ENCODE peak calls at places on chromosomes 13 and 19, in six cellular contexts. One of them, this sample, is unnamed.

GRCh38 chr13:26855071-26855470 is 94.5 kb upstream of the GPR12 start:
- DNase-seq in AG10803: no peak
- DNase-seq in uterus: no peak
- DNase-seq in cardiac muscle cell: no peak
- DNase-seq in thoracic aorta: no peak
- DNase-seq in cardiac fibroblast: no peak
- DNase-seq in this sample: no peak

GRCh38 chr13:97226788-97227627 is 4.9 kb downstream of the MBNL2 start:
- DNase-seq in cardiac muscle cell: no peak
- DNase-seq in AG10803: no peak
- DNase-seq in cardiac fibroblast: peak
- DNase-seq in thoracic aorta: no peak
- DNase-seq in uterus: no peak
- DNase-seq in this sample: no peak

GRCh38 chr19:55626350-55626749 is 2.0 kb upstream of the ZNF784 start:
- DNase-seq in cardiac muscle cell: no peak
- DNase-seq in AG10803: no peak
- DNase-seq in cardiac fibroblast: no peak
- DNase-seq in thoracic aorta: no peak
- DNase-seq in uterus: no peak
- DNase-seq in this sample: no peak

GRCh38 chr19:31693870-31694269 is 344.6 kb upstream of the TSHZ3 start:
- DNase-seq in cardiac fibroblast: no peak
- DNase-seq in AG10803: no peak
- DNase-seq in uterus: no peak
- DNase-seq in cardiac muscle cell: no peak
- DNase-seq in thoracic aorta: no peak
- DNase-seq in this sample: no peak

GRCh38 chr13:49539746-49540145 is 44.0 kb downstream of the PHF11 start:
- DNase-seq in cardiac muscle cell: no peak
- DNase-seq in cardiac fibroblast: no peak
- DNase-seq in thoracic aorta: no peak
- DNase-seq in AG10803: no peak
- DNase-seq in uterus: no peak
- DNase-seq in this sample: no peak

GRCh38 chr19:56139847-56140582 is 1.1 kb upstream of the ZNF444 start:
- DNase-seq in AG10803: no peak
- DNase-seq in thoracic aorta: no peak
- DNase-seq in cardiac fibroblast: peak
- DNase-seq in cardiac muscle cell: no peak
- DNase-seq in uterus: no peak
- DNase-seq in this sample: peak

GRCh38 chr13:100300708-100301107 is 211.8 kb downstream of the PCCA start:
- DNase-seq in uterus: no peak
- DNase-seq in AG10803: no peak
- DNase-seq in thoracic aorta: no peak
- DNase-seq in cardiac fibroblast: no peak
- DNase-seq in cardiac muscle cell: no peak
- DNase-seq in this sample: no peak

GRCh38 chr13:37029617-37030016 is 29.0 kb downstream of the EXOSC8 start:
- DNase-seq in AG10803: peak
- DNase-seq in thoracic aorta: no peak
- DNase-seq in uterus: no peak
- DNase-seq in cardiac muscle cell: no peak
- DNase-seq in cardiac fibroblast: peak
- DNase-seq in this sample: peak

GRCh38 chr13:43293561-43293960 is 270.2 kb downstream of the DNAJC15 start:
- DNase-seq in AG10803: no peak
- DNase-seq in cardiac fibroblast: no peak
- DNase-seq in thoracic aorta: no peak
- DNase-seq in uterus: no peak
- DNase-seq in cardiac muscle cell: no peak
- DNase-seq in this sample: no peak

GRCh38 chr13:49652691-49653305 is 24.5 kb downstream of the ARL11 start:
- DNase-seq in cardiac fibroblast: peak
- DNase-seq in uterus: no peak
- DNase-seq in cardiac muscle cell: peak
- DNase-seq in thoracic aorta: no peak
- DNase-seq in AG10803: peak
- DNase-seq in this sample: peak

GRCh38 chr19:55641376-55642152 is 762 bp downstream of the ZNF580 start:
- DNase-seq in AG10803: no peak
- DNase-seq in cardiac fibroblast: peak
- DNase-seq in uterus: no peak
- DNase-seq in thoracic aorta: no peak
- DNase-seq in cardiac muscle cell: peak
- DNase-seq in this sample: peak

GRCh38 chr13:24217601-24218281 is 57.2 kb downstream of the SPATA13 start:
- DNase-seq in thoracic aorta: no peak
- DNase-seq in cardiac fibroblast: peak
- DNase-seq in uterus: no peak
- DNase-seq in cardiac muscle cell: no peak
- DNase-seq in AG10803: peak
- DNase-seq in this sample: peak

GRCh38 chr19:50315773-50316448 is 13.3 kb downstream of the KCNC3 start:
- DNase-seq in cardiac fibroblast: no peak
- DNase-seq in cardiac muscle cell: peak
- DNase-seq in thoracic aorta: no peak
- DNase-seq in AG10803: no peak
- DNase-seq in uterus: no peak
- DNase-seq in this sample: peak

GRCh38 chr13:53131361-53131760 is 102.7 kb downstream of the OLFM4 start:
- DNase-seq in cardiac fibroblast: no peak
- DNase-seq in uterus: no peak
- DNase-seq in AG10803: no peak
- DNase-seq in thoracic aorta: no peak
- DNase-seq in cardiac muscle cell: no peak
- DNase-seq in this sample: no peak

DNA sequence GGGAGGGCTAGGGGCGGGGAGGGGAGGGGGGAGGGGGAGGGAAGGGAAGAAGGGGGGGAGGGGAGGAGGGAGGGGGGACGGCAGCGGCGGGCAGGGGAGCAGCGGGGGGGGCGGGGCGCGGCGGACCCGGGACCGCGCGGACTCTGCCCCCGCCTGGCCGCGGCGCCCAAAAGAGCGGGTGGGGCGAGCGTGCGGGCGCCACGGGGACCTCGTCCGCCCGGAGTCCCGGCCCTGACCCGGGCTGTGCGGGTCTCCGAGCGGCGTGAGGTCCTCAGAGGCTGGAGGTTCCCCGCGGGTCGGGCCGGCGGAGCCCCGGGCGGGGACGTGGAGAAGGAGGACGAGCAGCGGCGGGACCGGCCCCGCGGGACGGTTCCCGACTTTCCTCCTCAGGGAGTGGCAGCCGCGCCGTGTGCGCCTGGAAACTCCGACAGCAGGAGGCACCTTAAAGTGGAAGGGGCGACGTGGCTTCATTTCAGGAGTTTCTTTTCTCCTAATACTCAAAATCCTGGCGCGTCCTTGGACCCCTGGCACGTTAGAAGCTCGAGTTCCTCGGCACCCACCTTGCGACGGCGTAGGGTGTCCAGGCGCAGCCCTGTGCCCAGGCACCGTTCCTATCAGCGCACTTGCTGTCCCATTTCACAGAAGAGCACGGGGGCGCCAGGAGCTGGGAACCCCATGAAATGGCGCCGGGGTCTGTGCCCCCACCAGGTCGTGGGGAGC is 518 bp upstream of the PLPP2 start:
- DNase-seq in uterus: peak
- DNase-seq in thoracic aorta: no peak
- DNase-seq in AG10803: no peak
- DNase-seq in cardiac muscle cell: no peak
- DNase-seq in cardiac fibroblast: no peak
- DNase-seq in this sample: no peak
- H3K4me3 ChIP-seq in uterus: no peak
- H3K4me3 ChIP-seq in thoracic aorta: no peak
- H3K4me3 ChIP-seq in AG10803: no peak
- H3K4me3 ChIP-seq in cardiac muscle cell: no peak
- H3K4me3 ChIP-seq in cardiac fibroblast: no peak
- H3K4me3 ChIP-seq in this sample: peak

DNA sequence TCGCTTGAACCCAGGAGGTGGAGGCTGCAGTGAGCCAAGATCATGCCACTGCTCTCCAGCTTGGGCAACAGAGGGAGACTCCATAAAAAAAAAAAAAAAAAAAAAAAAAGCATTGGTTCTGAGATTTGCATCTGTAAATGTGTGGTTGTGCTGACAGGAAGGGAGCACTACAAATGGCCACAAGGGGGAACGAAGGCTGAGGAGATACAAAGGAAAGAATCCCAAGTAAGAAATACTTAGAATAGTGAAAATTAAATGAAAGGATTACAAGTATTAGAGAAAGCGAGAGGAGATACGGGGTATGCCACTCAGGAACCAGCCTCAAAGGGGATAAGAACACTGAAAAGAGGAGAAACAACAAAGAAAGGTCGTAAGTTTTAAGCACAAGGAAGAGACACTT is 284.9 kb downstream of the KLF12 start:
- DNase-seq in AG10803: peak
- DNase-seq in uterus: no peak
- DNase-seq in cardiac muscle cell: no peak
- DNase-seq in thoracic aorta: no peak
- DNase-seq in cardiac fibroblast: peak
- DNase-seq in this sample: peak
- TF ChIP-seq CTCF in AG10803: peak
- TF ChIP-seq CTCF in uterus: no peak
- TF ChIP-seq CTCF in cardiac muscle cell: peak
- TF ChIP-seq CTCF in thoracic aorta: peak
- TF ChIP-seq CTCF in cardiac fibroblast: peak
- TF ChIP-seq CTCF in this sample: peak

GRCh38 chr13:114236224-114236623 is 1.5 kb downstream of the CDC16 start:
- DNase-seq in AG10803: no peak
- DNase-seq in uterus: no peak
- DNase-seq in cardiac fibroblast: no peak
- DNase-seq in thoracic aorta: no peak
- DNase-seq in cardiac muscle cell: no peak
- DNase-seq in this sample: no peak
- H3K4me3 ChIP-seq in AG10803: peak
- H3K4me3 ChIP-seq in uterus: peak
- H3K4me3 ChIP-seq in cardiac fibroblast: peak
- H3K4me3 ChIP-seq in thoracic aorta: peak
- H3K4me3 ChIP-seq in cardiac muscle cell: peak
- H3K4me3 ChIP-seq in this sample: peak

GRCh38 chr19:45110811-45111210 is 17.8 kb downstream of the PPP1R37 start:
- DNase-seq in thoracic aorta: no peak
- DNase-seq in cardiac muscle cell: no peak
- DNase-seq in uterus: no peak
- DNase-seq in cardiac fibroblast: no peak
- DNase-seq in AG10803: no peak
- DNase-seq in this sample: no peak

GRCh38 chr19:45115809-45116615 is 23.0 kb downstream of the PPP1R37 start:
- DNase-seq in AG10803: no peak
- DNase-seq in thoracic aorta: no peak
- DNase-seq in uterus: no peak
- DNase-seq in cardiac fibroblast: no peak
- DNase-seq in cardiac muscle cell: no peak
- DNase-seq in this sample: no peak

GRCh38 chr19:45113628-45114027 is 20.6 kb downstream of the PPP1R37 start:
- DNase-seq in cardiac fibroblast: no peak
- DNase-seq in thoracic aorta: no peak
- DNase-seq in uterus: no peak
- DNase-seq in cardiac muscle cell: no peak
- DNase-seq in AG10803: no peak
- DNase-seq in this sample: no peak

GRCh38 chr19:45114116-45114515 is 21.1 kb downstream of the PPP1R37 start:
- DNase-seq in uterus: no peak
- DNase-seq in AG10803: no peak
- DNase-seq in cardiac muscle cell: no peak
- DNase-seq in cardiac fibroblast: no peak
- DNase-seq in thoracic aorta: no peak
- DNase-seq in this sample: no peak

GRCh38 chr19:45112111-45112827 is 19.3 kb downstream of the PPP1R37 start:
- DNase-seq in cardiac muscle cell: no peak
- DNase-seq in uterus: no peak
- DNase-seq in thoracic aorta: no peak
- DNase-seq in cardiac fibroblast: no peak
- DNase-seq in AG10803: no peak
- DNase-seq in this sample: no peak
- TF ChIP-seq CTCF in cardiac muscle cell: no peak
- TF ChIP-seq CTCF in uterus: no peak
- TF ChIP-seq CTCF in thoracic aorta: no peak
- TF ChIP-seq CTCF in cardiac fibroblast: peak
- TF ChIP-seq CTCF in AG10803: no peak
- TF ChIP-seq CTCF in this sample: peak

DNA sequence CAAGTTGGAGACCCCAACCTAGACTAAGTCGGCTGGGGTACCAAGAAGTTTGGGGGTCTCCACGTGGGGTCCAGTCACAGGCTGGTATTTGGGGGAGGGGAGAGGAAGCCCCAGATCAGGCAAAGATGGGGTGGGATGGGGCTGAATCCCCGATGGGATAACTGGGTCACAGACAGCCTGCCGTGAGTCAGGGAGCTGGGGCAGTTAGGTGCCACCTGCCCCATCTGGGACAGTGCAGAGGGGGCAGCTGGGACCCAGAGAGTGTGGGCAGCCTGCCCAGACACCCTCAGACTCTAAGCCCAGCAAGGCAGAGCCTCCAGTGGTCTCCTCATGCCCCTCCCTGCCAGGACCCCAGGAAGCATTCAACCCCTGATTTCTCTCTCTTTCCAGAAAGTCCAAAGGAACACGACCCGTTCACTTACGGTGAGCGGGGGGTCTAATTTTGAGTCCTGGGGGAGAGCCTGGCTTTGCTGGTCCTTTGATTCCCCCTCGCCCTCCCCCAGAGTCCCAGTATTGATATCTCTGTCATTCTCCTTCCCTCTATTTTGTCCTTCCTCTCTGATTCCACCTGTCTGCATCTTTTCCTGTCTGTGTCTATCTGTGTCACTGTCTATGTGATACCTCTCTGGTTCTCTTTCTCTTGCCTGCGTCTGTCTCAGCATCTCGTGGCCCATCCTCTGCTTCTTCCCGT is 1.7 kb downstream of the FXYD1 start:
- DNase-seq in thoracic aorta: no peak
- DNase-seq in uterus: no peak
- DNase-seq in AG10803: no peak
- DNase-seq in cardiac muscle cell: no peak
- DNase-seq in cardiac fibroblast: no peak
- DNase-seq in this sample: no peak
- H3K4me3 ChIP-seq in thoracic aorta: peak
- H3K4me3 ChIP-seq in uterus: peak
- H3K4me3 ChIP-seq in AG10803: no peak
- H3K4me3 ChIP-seq in cardiac muscle cell: peak
- H3K4me3 ChIP-seq in cardiac fibroblast: no peak
- H3K4me3 ChIP-seq in this sample: no peak

DNA sequence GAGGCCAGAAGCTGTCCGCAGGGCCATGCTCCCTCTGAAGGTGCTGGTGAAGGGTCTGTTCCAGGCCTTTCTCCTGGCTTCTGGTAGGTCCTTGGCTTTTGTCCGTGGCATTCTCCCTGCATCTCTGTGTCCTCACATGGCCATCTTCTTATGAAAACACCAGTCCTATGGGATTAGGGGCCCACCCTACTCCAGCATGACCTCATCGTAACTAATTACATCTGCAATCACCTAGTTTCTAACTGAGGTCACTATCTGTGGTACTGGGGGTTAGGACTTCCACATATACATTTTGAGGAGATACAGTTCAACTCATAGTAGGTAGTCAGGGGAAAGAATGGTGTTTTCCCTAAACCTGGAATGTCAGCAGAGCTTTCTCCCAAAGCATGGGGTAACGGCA is 3.1 kb downstream of the C13orf42 start:
- DNase-seq in uterus: no peak
- DNase-seq in cardiac muscle cell: no peak
- DNase-seq in thoracic aorta: no peak
- DNase-seq in cardiac fibroblast: no peak
- DNase-seq in AG10803: no peak
- DNase-seq in this sample: no peak
- TF ChIP-seq CTCF in uterus: no peak
- TF ChIP-seq CTCF in cardiac muscle cell: no peak
- TF ChIP-seq CTCF in thoracic aorta: no peak
- TF ChIP-seq CTCF in cardiac fibroblast: no peak
- TF ChIP-seq CTCF in AG10803: no peak
- TF ChIP-seq CTCF in this sample: no peak

GRCh38 chr19:57719901-57720519 is 7.4 kb downstream of the ZNF671 start:
- DNase-seq in thoracic aorta: no peak
- DNase-seq in cardiac muscle cell: no peak
- DNase-seq in cardiac fibroblast: no peak
- DNase-seq in uterus: no peak
- DNase-seq in AG10803: no peak
- DNase-seq in this sample: no peak
- H3K4me3 ChIP-seq in thoracic aorta: no peak
- H3K4me3 ChIP-seq in cardiac muscle cell: no peak
- H3K4me3 ChIP-seq in cardiac fibroblast: no peak
- H3K4me3 ChIP-seq in uterus: no peak
- H3K4me3 ChIP-seq in AG10803: no peak
- H3K4me3 ChIP-seq in this sample: no peak

This sample was measured in choroid plexus epithelial cell.